ENCODE peak calls at places on chromosomes 16 and 17, in seven cellular contexts. One of them, this sample, is unnamed.

GRCh38 chr16:80752563-80752962 is 51.8 kb downstream of the CDYL2 start:
- DNase-seq in testis: no peak
- DNase-seq in stomach: no peak
- DNase-seq in uterus: no peak
- DNase-seq in Peyer's patch: no peak
- DNase-seq in esophagus muscularis mucosa: no peak
- DNase-seq in A549: no peak
- DNase-seq in this sample: no peak

GRCh38 chr17:42334667-42335066 is 46.4 kb downstream of the STAT5A start:
- DNase-seq in testis: no peak
- DNase-seq in stomach: no peak
- DNase-seq in uterus: no peak
- DNase-seq in Peyer's patch: no peak
- DNase-seq in esophagus muscularis mucosa: no peak
- DNase-seq in A549: no peak
- DNase-seq in this sample: no peak

GRCh38 chr16:2752850-2753522 is 548 bp downstream of the SRRM2 start:
- DNase-seq in testis: peak; percentile 85
- DNase-seq in stomach: peak; percentile 86
- DNase-seq in uterus: peak; percentile 82
- DNase-seq in Peyer's patch: no peak
- DNase-seq in esophagus muscularis mucosa: no peak
- DNase-seq in A549: peak; percentile 90
- DNase-seq in this sample: peak; percentile 90

GRCh38 chr17:13601776-13602551 is at the start of gene HS3ST3A1:
- DNase-seq in testis: peak; percentile 80
- DNase-seq in stomach: no peak
- DNase-seq in uterus: peak; percentile 37
- DNase-seq in Peyer's patch: no peak
- DNase-seq in esophagus muscularis mucosa: no peak
- DNase-seq in A549: no peak
- DNase-seq in this sample: peak; percentile 80

GRCh38 chr17:13806023-13806553 is 204.4 kb upstream of the HS3ST3A1 start:
- DNase-seq in testis: no peak
- DNase-seq in stomach: no peak
- DNase-seq in uterus: no peak
- DNase-seq in Peyer's patch: no peak
- DNase-seq in esophagus muscularis mucosa: peak; percentile 75
- DNase-seq in A549: no peak
- DNase-seq in this sample: no peak

GRCh38 chr17:59786536-59787319 is 79.3 kb downstream of the VMP1 start:
- DNase-seq in testis: peak; percentile 30
- DNase-seq in stomach: peak; percentile 61
- DNase-seq in uterus: peak; percentile 53
- DNase-seq in Peyer's patch: peak; percentile 69
- DNase-seq in esophagus muscularis mucosa: peak; percentile 92
- DNase-seq in A549: peak; percentile 100
- DNase-seq in this sample: peak; percentile 59

GRCh38 chr16:56327929-56328258 is 97.5 kb downstream of the AMFR start:
- DNase-seq in testis: no peak
- DNase-seq in stomach: no peak
- DNase-seq in uterus: no peak
- DNase-seq in Peyer's patch: no peak
- DNase-seq in esophagus muscularis mucosa: no peak
- DNase-seq in A549: no peak
- DNase-seq in this sample: no peak

GRCh38 chr17:31392856-31393748 is 1.6 kb downstream of the RAB11FIP4 start:
- DNase-seq in testis: peak; percentile 9
- DNase-seq in stomach: peak; percentile 10
- DNase-seq in uterus: no peak
- DNase-seq in Peyer's patch: peak; percentile 6
- DNase-seq in esophagus muscularis mucosa: peak; percentile 75
- DNase-seq in A549: no peak
- DNase-seq in this sample: peak; percentile 19

GRCh38 chr17:45904886-45905285 is 10.5 kb downstream of the MAPT start:
- DNase-seq in testis: no peak
- DNase-seq in stomach: no peak
- DNase-seq in uterus: no peak
- DNase-seq in Peyer's patch: no peak
- DNase-seq in esophagus muscularis mucosa: no peak
- DNase-seq in A549: no peak
- DNase-seq in this sample: no peak

GRCh38 chr17:1920948-1921351 is 91.1 kb downstream of the RPA1 start:
- DNase-seq in testis: no peak
- DNase-seq in stomach: no peak
- DNase-seq in uterus: no peak
- DNase-seq in Peyer's patch: no peak
- DNase-seq in esophagus muscularis mucosa: no peak
- DNase-seq in A549: no peak
- DNase-seq in this sample: no peak

GRCh38 chr16:11164482-11165270 is 91.3 kb downstream of the SOCS1 start:
- DNase-seq in testis: no peak
- DNase-seq in stomach: peak; percentile 52
- DNase-seq in uterus: no peak
- DNase-seq in Peyer's patch: no peak
- DNase-seq in esophagus muscularis mucosa: no peak
- DNase-seq in A549: no peak
- DNase-seq in this sample: no peak

GRCh38 chr17:56887552-56888467 is 26.0 kb downstream of the TRIM25 start:
- DNase-seq in testis: no peak
- DNase-seq in stomach: peak; percentile 66
- DNase-seq in uterus: no peak
- DNase-seq in Peyer's patch: no peak
- DNase-seq in esophagus muscularis mucosa: no peak
- DNase-seq in A549: no peak
- DNase-seq in this sample: no peak

GRCh38 chr16:64047207-64047606 is 1074.7 kb downstream of the CDH11 start:
- DNase-seq in testis: no peak
- DNase-seq in stomach: no peak
- DNase-seq in uterus: no peak
- DNase-seq in Peyer's patch: no peak
- DNase-seq in esophagus muscularis mucosa: no peak
- DNase-seq in A549: no peak
- DNase-seq in this sample: no peak

GRCh38 chr17:57284984-57285646 is 28.8 kb downstream of the MSI2 start:
- DNase-seq in testis: peak; percentile 88
- DNase-seq in stomach: no peak
- DNase-seq in uterus: no peak
- DNase-seq in Peyer's patch: peak; percentile 63
- DNase-seq in esophagus muscularis mucosa: no peak
- DNase-seq in A549: no peak
- DNase-seq in this sample: peak; percentile 63

GRCh38 chr17:39666601-39667261 is 1.5 kb upstream of the PNMT start:
- DNase-seq in testis: peak; percentile 49
- DNase-seq in stomach: no peak
- DNase-seq in uterus: no peak
- DNase-seq in Peyer's patch: no peak
- DNase-seq in esophagus muscularis mucosa: no peak
- DNase-seq in A549: peak; percentile 35
- DNase-seq in this sample: no peak

GRCh38 chr17:58513913-58514794 is at the start of gene MTMR4:
- DNase-seq in testis: peak; percentile 90
- DNase-seq in stomach: peak; percentile 90
- DNase-seq in uterus: peak; percentile 81
- DNase-seq in Peyer's patch: peak; percentile 78
- DNase-seq in esophagus muscularis mucosa: no peak
- DNase-seq in A549: peak; percentile 62
- DNase-seq in this sample: peak; percentile 85

GRCh38 chr16:67445441-67445912 is 14.6 kb downstream of the HSD11B2 start:
- DNase-seq in testis: no peak
- DNase-seq in stomach: no peak
- DNase-seq in uterus: peak; percentile 80
- DNase-seq in Peyer's patch: no peak
- DNase-seq in esophagus muscularis mucosa: no peak
- DNase-seq in A549: no peak
- DNase-seq in this sample: no peak
- H3K4me1 ChIP-seq in testis: peaks cover 64% of the 10 kb centered on the region
- H3K4me1 ChIP-seq in stomach: peaks cover 98% of the 10 kb centered on the region
- H3K4me1 ChIP-seq in uterus: peaks cover 69% of the 10 kb centered on the region
- H3K4me1 ChIP-seq in Peyer's patch: peaks cover 35% of the 10 kb centered on the region
- H3K4me1 ChIP-seq in esophagus muscularis mucosa: peaks cover 91% of the 10 kb centered on the region
- H3K4me1 ChIP-seq in A549: peaks cover 13% of the 10 kb centered on the region
- H3K4me1 ChIP-seq in this sample: peaks cover 71% of the 10 kb centered on the region

GRCh38 chr17:78138204-78139060 is 7.8 kb upstream of the C17orf99 start:
- DNase-seq in testis: no peak
- DNase-seq in stomach: no peak
- DNase-seq in uterus: no peak
- DNase-seq in Peyer's patch: no peak
- DNase-seq in esophagus muscularis mucosa: no peak
- DNase-seq in A549: no peak
- DNase-seq in this sample: no peak

GRCh38 chr17:78141437-78142112 is 4.6 kb upstream of the C17orf99 start:
- DNase-seq in testis: no peak
- DNase-seq in stomach: no peak
- DNase-seq in uterus: no peak
- DNase-seq in Peyer's patch: no peak
- DNase-seq in esophagus muscularis mucosa: no peak
- DNase-seq in A549: no peak
- DNase-seq in this sample: no peak

GRCh38 chr17:78137392-78138203 is 7.0 kb downstream of the TMC8 start:
- DNase-seq in testis: no peak
- DNase-seq in stomach: no peak
- DNase-seq in uterus: no peak
- DNase-seq in Peyer's patch: peak; percentile 59
- DNase-seq in esophagus muscularis mucosa: no peak
- DNase-seq in A549: peak; percentile 65
- DNase-seq in this sample: no peak

GRCh38 chr17:78142113-78142861 is 3.9 kb upstream of the C17orf99 start:
- DNase-seq in testis: no peak
- DNase-seq in stomach: peak; percentile 79
- DNase-seq in uterus: no peak
- DNase-seq in Peyer's patch: no peak
- DNase-seq in esophagus muscularis mucosa: no peak
- DNase-seq in A549: peak; percentile 87
- DNase-seq in this sample: no peak

DNA sequence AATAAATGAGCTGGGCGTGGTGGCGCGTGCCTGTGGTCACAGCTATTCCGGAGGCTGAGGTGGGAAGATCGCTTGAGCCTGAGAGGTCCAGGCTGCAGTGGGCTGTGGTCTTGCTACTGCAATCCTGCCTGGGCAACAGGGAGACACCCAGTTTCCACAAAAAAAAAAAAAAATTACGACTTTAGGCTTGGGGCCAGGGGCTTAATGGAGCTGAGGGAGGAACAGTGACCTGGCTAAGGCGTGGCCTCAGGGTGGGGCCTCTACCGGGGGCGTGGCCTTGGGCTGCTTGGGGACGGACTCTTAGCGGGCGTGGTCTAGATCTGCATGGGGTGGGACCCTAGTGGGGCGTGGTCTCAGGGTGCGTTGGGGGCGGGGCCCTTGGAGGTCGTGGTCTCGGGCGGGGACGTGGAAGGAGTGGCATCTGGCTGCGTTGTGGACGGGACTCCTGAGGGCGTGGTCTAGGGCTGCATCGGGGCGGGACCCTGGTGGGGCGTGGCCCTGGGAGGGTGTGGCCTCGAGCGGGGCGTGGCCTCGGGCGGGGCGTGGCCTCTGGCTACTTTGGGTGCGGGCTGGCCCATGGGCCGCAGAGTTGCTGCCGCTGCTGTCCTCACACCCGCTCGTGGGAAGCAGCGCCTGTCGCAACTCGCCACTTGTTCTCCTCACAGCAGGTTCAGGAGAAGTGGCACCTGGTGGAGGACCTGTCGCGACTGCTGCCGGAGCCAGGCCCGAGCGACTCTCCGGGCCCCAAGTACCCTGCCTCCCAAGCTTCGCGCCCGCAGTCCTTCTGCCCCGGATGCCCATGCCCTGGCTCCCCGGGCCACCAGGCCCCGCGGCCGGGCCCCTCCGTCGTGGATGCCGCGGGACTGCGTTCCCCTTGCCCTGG is 5.8 kb upstream of the C17orf99 start:
- DNase-seq in testis: peak; percentile 89
- DNase-seq in stomach: peak; percentile 96
- DNase-seq in uterus: peak; percentile 87
- DNase-seq in Peyer's patch: peak; percentile 96
- DNase-seq in esophagus muscularis mucosa: peak; percentile 98
- DNase-seq in A549: peak; percentile 100
- DNase-seq in this sample: peak; percentile 75
- TF ChIP-seq POLR2A in testis: no peak
- TF ChIP-seq POLR2A in stomach: no peak
- TF ChIP-seq POLR2A in uterus: peak; percentile 20
- TF ChIP-seq POLR2A in Peyer's patch: no peak
- TF ChIP-seq POLR2A in esophagus muscularis mucosa: no peak
- TF ChIP-seq POLR2A in A549: peak; percentile 71
- TF ChIP-seq POLR2A in this sample: no peak

GRCh38 chr17:78764871-78765270 is 17.2 kb downstream of the CYTH1 start:
- DNase-seq in testis: no peak
- DNase-seq in stomach: no peak
- DNase-seq in uterus: no peak
- DNase-seq in Peyer's patch: no peak
- DNase-seq in esophagus muscularis mucosa: no peak
- DNase-seq in A549: no peak
- DNase-seq in this sample: no peak

GRCh38 chr17:78767806-78768205 is 14.3 kb downstream of the CYTH1 start:
- DNase-seq in testis: no peak
- DNase-seq in stomach: no peak
- DNase-seq in uterus: no peak
- DNase-seq in Peyer's patch: peak; percentile 3
- DNase-seq in esophagus muscularis mucosa: no peak
- DNase-seq in A549: no peak
- DNase-seq in this sample: no peak

GRCh38 chr17:78766743-78767294 is 15.3 kb downstream of the CYTH1 start:
- DNase-seq in testis: no peak
- DNase-seq in stomach: no peak
- DNase-seq in uterus: no peak
- DNase-seq in Peyer's patch: peak; percentile 15
- DNase-seq in esophagus muscularis mucosa: no peak
- DNase-seq in A549: no peak
- DNase-seq in this sample: no peak

GRCh38 chr17:78766225-78766624 is 15.8 kb downstream of the CYTH1 start:
- DNase-seq in testis: no peak
- DNase-seq in stomach: no peak
- DNase-seq in uterus: no peak
- DNase-seq in Peyer's patch: no peak
- DNase-seq in esophagus muscularis mucosa: no peak
- DNase-seq in A549: no peak
- DNase-seq in this sample: no peak

DNA sequence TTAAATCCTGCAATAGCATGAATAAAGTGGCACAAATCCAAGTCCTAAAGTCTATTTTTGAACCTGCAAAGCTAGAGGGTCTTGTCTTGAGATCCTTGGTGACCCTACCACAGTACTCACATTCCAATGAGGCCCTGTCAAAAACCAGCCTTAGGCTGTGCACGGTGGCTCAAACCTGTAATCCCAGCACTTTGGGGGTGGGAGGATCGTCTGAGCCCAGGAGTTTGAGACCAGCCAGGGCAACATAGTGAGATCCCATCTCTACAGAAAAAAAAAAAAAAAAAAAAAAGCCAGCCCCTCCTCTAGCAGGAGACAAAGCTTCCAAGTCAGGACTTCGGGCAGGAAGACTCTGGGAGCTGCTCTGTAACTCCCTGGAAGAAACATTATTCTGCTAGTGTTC is 16.3 kb downstream of the CYTH1 start:
- DNase-seq in testis: no peak
- DNase-seq in stomach: no peak
- DNase-seq in uterus: no peak
- DNase-seq in Peyer's patch: peak; percentile 12
- DNase-seq in esophagus muscularis mucosa: no peak
- DNase-seq in A549: no peak
- DNase-seq in this sample: no peak
- H3K4me1 ChIP-seq in testis: peaks cover 6% of the 10 kb centered on the region
- H3K4me1 ChIP-seq in stomach: peaks cover 79% of the 10 kb centered on the region
- H3K4me1 ChIP-seq in uterus: no peaks in the 10 kb centered on the region
- H3K4me1 ChIP-seq in Peyer's patch: no peaks in the 10 kb centered on the region
- H3K4me1 ChIP-seq in esophagus muscularis mucosa: peaks cover 58% of the 10 kb centered on the region
- H3K4me1 ChIP-seq in A549: peaks cover 3% of the 10 kb centered on the region
- H3K4me1 ChIP-seq in this sample: peaks cover 4% of the 10 kb centered on the region

GRCh38 chr17:50056217-50056960 is 479 bp downstream of the ITGA3 start:
- DNase-seq in testis: peak; percentile 70
- DNase-seq in stomach: peak; percentile 76
- DNase-seq in uterus: peak; percentile 68
- DNase-seq in Peyer's patch: peak; percentile 46
- DNase-seq in esophagus muscularis mucosa: no peak
- DNase-seq in A549: peak; percentile 82
- DNase-seq in this sample: peak; percentile 64
- TF ChIP-seq POLR2A in testis: no peak
- TF ChIP-seq POLR2A in stomach: no peak
- TF ChIP-seq POLR2A in uterus: peak; percentile 28
- TF ChIP-seq POLR2A in Peyer's patch: no peak
- TF ChIP-seq POLR2A in esophagus muscularis mucosa: no peak
- TF ChIP-seq POLR2A in A549: peak; percentile 22
- TF ChIP-seq POLR2A in this sample: no peak

This sample was measured in ovary.